ENCODE peak calls at places on chromosomes 16 and 17, in four cellular contexts. Q, Y, C and J are unnamed samples.

GRCh38 chr17:3645310-3645709 is 8.8 kb downstream of the CTNS start:
- DNase-seq in Q (no peak), C (no peak), Y (no peak), J (no peak)

GRCh38 chr16:88534731-88535141 is 35.5 kb upstream of the ZC3H18 start:
- DNase-seq in C (peak), Q (no peak), Y (no peak), J (peak)

GRCh38 chr17:4163951-4164350 is 21.0 kb downstream of the CYB5D2 start:
- DNase-seq in Q (no peak), C (no peak), Y (no peak), J (no peak)

GRCh38 chr17:37609170-37610040 is at the start of gene SYNRG:
- DNase-seq in Q (peak), Y (peak), C (peak), J (peak)

GRCh38 chr16:30715777-30716445 is 16.9 kb downstream of the SRCAP start:
- DNase-seq in C (peak), Q (peak), Y (no peak), J (peak)

GRCh38 chr16:71880176-71880575 is 3.8 kb downstream of the ZNF821 start:
- DNase-seq in Y (no peak), C (no peak), Q (no peak), J (no peak)

GRCh38 chr16:17552351-17552750 is 81.6 kb upstream of the XYLT1 start:
- DNase-seq in Q (no peak), Y (no peak), C (no peak), J (no peak)

GRCh38 chr17:6654816-6655731 is 3.5 kb downstream of the C17orf100 start:
- DNase-seq in Y (peak), C (no peak), Q (no peak), J (no peak)

GRCh38 chr17:55155867-55156560 is 108.7 kb upstream of the HLF start:
- DNase-seq in Y (no peak), Q (no peak), C (no peak), J (no peak)

GRCh38 chr16:85639529-85640253 is 26.6 kb downstream of the GSE1 start:
- DNase-seq in C (no peak), Q (no peak), Y (peak), J (no peak)

GRCh38 chr17:79668344-79669250 is 57.7 kb upstream of the RBFOX3 start:
- DNase-seq in C (no peak), Q (no peak), Y (no peak), J (no peak)

GRCh38 chr17:152860-153420 is 15.6 kb downstream of the SCGB1C2 start:
- DNase-seq in Y (no peak), Q (no peak), C (no peak), J (no peak)

GRCh38 chr17:76585048-76585648 is 512 bp downstream of the ST6GALNAC2 start:
- DNase-seq in Y (peak), Q (no peak), C (peak), J (no peak)

GRCh38 chr16:4053663-4054479 is 62.4 kb downstream of the ADCY9 start:
- DNase-seq in C (no peak), Y (peak), Q (no peak), J (no peak)

GRCh38 chr17:77425791-77426641 is 285.2 kb downstream of the SEC14L1 start:
- DNase-seq in C (peak), Y (no peak), Q (no peak), J (peak)

GRCh38 chr16:12341423-12341822 is 364.9 kb downstream of the SNX29 start:
- DNase-seq in C (no peak), Y (no peak), Q (no peak), J (no peak)

GRCh38 chr17:82228842-82229685 is at the start of gene SLC16A3:
- DNase-seq in Q (peak), C (peak), Y (no peak), J (peak)

GRCh38 chr16:84753412-84754325 is 53.9 kb downstream of the USP10 start:
- DNase-seq in Y (no peak), C (no peak), Q (no peak), J (peak)

GRCh38 chr17:76547183-76547641 is 7.4 kb downstream of the PRCD start:
- DNase-seq in C (peak), Q (peak), Y (no peak), J (peak)

GRCh38 chr17:3693829-3694231 is 2.1 kb downstream of the P2RX5 start:
- DNase-seq in Y (no peak), C (peak), Q (no peak), J (peak)

GRCh38 chr17:79837888-79838540 is 1.2 kb downstream of the CBX4 start:
- DNase-seq in Y (peak), C (no peak), Q (peak), J (peak)

GRCh38 chr17:57406131-57406980 is 150.0 kb downstream of the MSI2 start:
- DNase-seq in Q (no peak), C (no peak), Y (no peak), J (no peak)

GRCh38 chr17:73657473-73658116 is 13.3 kb upstream of the SDK2 start:
- DNase-seq in C (peak), Q (no peak), Y (peak), J (peak)

GRCh38 chr17:67772679-67773078 is 52.6 kb upstream of the BPTF start:
- DNase-seq in Q (no peak), Y (no peak), C (no peak), J (no peak)

GRCh38 chr16:179431-179830 is 828 bp upstream of the HBQ1 start:
- DNase-seq in Q (no peak), Y (no peak), C (no peak), J (no peak)

GRCh38 chr16:72001180-72001890 is 1.1 kb upstream of the PKD1L3 start:
- DNase-seq in C (no peak), Q (no peak), Y (no peak), J (no peak)

GRCh38 chr16:89020068-89020924 is 43.3 kb upstream of the CBFA2T3 start:
- DNase-seq in C (peak), Y (no peak), Q (no peak), J (peak)

GRCh38 chr17:68298601-68299000 is 7.3 kb downstream of the ARSG start:
- DNase-seq in Y (no peak), Q (no peak), C (no peak), J (no peak)

GRCh38 chr17:3474212-3474611 is 1.6 kb upstream of the ASPA start:
- DNase-seq in Y (no peak), C (no peak), Q (no peak), J (no peak)

GRCh38 chr16:78122774-78123315 is 23.4 kb downstream of the WWOX start:
- DNase-seq in C (peak), Q (peak), Y (no peak), J (no peak)

GRCh38 chr17:77284023-77284617 is 143.4 kb downstream of the SEC14L1 start:
- DNase-seq in Q (no peak), Y (no peak), C (no peak), J (no peak)

GRCh38 chr16:25011891-25012499 is 3.2 kb downstream of the ARHGAP17 start:
- DNase-seq in Y (no peak), C (no peak), Q (no peak), J (no peak)

GRCh38 chr17:6361733-6362132 is 73.2 kb downstream of the AIPL1 start:
- DNase-seq in Y (no peak), Q (no peak), C (no peak), J (no peak)